ENCODE peak calls at places on chromosome 21, in six cellular contexts. Y, U, K, N, G and Q are unnamed samples. For H3K4me1, the result is how much of the 10 kb centered on the place peaks cover.

GRCh38 chr21:25974937-25975336 is 195.6 kb downstream of the APP start:
- DNase-seq in U (no peak), Y (no peak), N (no peak), K (no peak), G (no peak), Q (no peak)

GRCh38 chr21:31184462-31184861 is 146.2 kb upstream of the KRTAP19-8 start:
- DNase-seq in G (no peak), Y (no peak), K (no peak), U (no peak), N (no peak), Q (no peak)

GRCh38 chr21:25709684-25710265 is 24.9 kb downstream of the ATP5PF start:
- DNase-seq in K (no peak), G (no peak), N (no peak), Y (no peak), U (no peak), Q (no peak)

GRCh38 chr21:45981641-45982255 is at the start of gene COL6A1:
- DNase-seq in G (peak), Y (peak), U (peak), N (peak), K (no peak), Q (no peak)

GRCh38 chr21:44728716-44729115 is 17.3 kb upstream of the TSPEAR start:
- DNase-seq in K (no peak), N (no peak), G (no peak), Y (no peak), U (no peak), Q (no peak)

GRCh38 chr21:45080639-45081414 is 6.4 kb downstream of the ADARB1 start:
- DNase-seq in K (no peak), U (peak), N (peak), Y (peak), G (peak), Q (no peak)

GRCh38 chr21:46295996-46296752 is 10.0 kb downstream of the YBEY start:
- DNase-seq in U (peak), Y (no peak), K (no peak), N (no peak), G (peak), Q (no peak)

GRCh38 chr21:17783003-17783402 is 36.2 kb downstream of the C21orf91 start:
- DNase-seq in G (no peak), K (no peak), N (no peak), U (no peak), Y (no peak), Q (no peak)

GRCh38 chr21:23374155-23374554 is 2233.1 kb downstream of the MRPL39 start:
- DNase-seq in K (no peak), Y (no peak), N (no peak), U (no peak), G (no peak), Q (no peak)

GRCh38 chr21:44024895-44025353 is 12.8 kb downstream of the TRAPPC10 start:
- DNase-seq in G (peak), Y (peak), U (peak), N (no peak), K (no peak), Q (no peak)

GRCh38 chr21:38945536-38946245 is 140.0 kb downstream of the ETS2 start:
- DNase-seq in U (no peak), Y (peak), G (peak), K (no peak), N (no peak), Q (no peak)

GRCh38 chr21:38985423-38986378 is 180.0 kb downstream of the ETS2 start:
- DNase-seq in K (no peak), U (peak), Y (peak), G (peak), N (no peak), Q (peak)

GRCh38 chr21:34078915-34079314 is 5.5 kb downstream of the MRPS6 start:
- DNase-seq in K (no peak), G (no peak), N (peak), Y (no peak), U (no peak), Q (no peak)
- H3K4me1 ChIP-seq in K (under half), G (under half), N (half or more), Y (under half), U (under half), Q (under half)

GRCh38 chr21:33670076-33670475 is 27.8 kb downstream of the ITSN1 start:
- DNase-seq in Y (no peak), N (peak), U (no peak), K (no peak), G (no peak), Q (no peak)

GRCh38 chr21:33668180-33668579 is 25.9 kb downstream of the ITSN1 start:
- DNase-seq in N (no peak), G (peak), U (no peak), Y (no peak), K (no peak), Q (no peak)

GRCh38 chr21:33664135-33664534 is 21.8 kb downstream of the ITSN1 start:
- DNase-seq in N (no peak), U (no peak), G (no peak), Y (no peak), K (no peak), Q (no peak)

GRCh38 chr21:33666153-33666552 is 23.9 kb downstream of the ITSN1 start:
- DNase-seq in Y (no peak), G (no peak), K (no peak), U (no peak), N (no peak), Q (no peak)

GRCh38 chr21:33668620-33669019 is 26.3 kb downstream of the ITSN1 start:
- DNase-seq in K (no peak), G (no peak), U (no peak), Y (no peak), N (no peak), Q (no peak)
- H3K4me2 ChIP-seq in K (no peak), G (peak), U (no peak), Y (no peak), N (no peak), Q (peak)

DNA sequence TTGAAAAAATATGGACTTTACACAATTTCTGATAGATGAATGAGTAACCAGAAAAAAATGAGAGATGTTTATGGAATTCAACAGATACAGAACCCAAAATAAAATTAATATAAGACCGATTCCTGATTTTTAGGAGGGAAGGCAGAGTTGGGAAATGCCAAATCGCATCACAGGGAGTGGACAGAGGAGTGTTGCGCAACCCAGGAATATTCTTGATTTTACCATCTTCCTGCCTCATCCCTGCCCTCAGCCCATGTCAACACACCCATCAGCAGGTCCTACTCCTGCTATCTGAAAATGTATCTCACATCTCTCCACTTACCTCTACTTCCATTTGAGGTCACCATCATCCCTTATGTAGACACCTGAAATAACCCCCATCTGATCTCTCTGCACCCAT is 221.0 kb downstream of the DSCAM start:
- DNase-seq in Y (no peak), G (no peak), N (no peak), U (no peak), K (no peak), Q (no peak)
- H3K4me1 ChIP-seq in Y (under half), G (under half), N (under half), U (under half), K (under half), Q (under half)

GRCh38 chr21:27043377-27043776 is 76.5 kb upstream of the ADAMTS5 start:
- DNase-seq in Y (no peak), N (no peak), G (no peak), U (no peak), K (no peak), Q (no peak)

GRCh38 chr21:27045281-27045985 is 78.5 kb upstream of the ADAMTS5 start:
- DNase-seq in U (no peak), Y (no peak), G (no peak), K (no peak), N (peak), Q (no peak)

GRCh38 chr21:27047331-27048314 is 80.7 kb upstream of the ADAMTS5 start:
- DNase-seq in G (peak), U (peak), N (peak), K (no peak), Y (no peak), Q (no peak)
- H3K4me2 ChIP-seq in G (no peak), U (peak), N (peak), K (no peak), Y (no peak), Q (no peak)

DNA sequence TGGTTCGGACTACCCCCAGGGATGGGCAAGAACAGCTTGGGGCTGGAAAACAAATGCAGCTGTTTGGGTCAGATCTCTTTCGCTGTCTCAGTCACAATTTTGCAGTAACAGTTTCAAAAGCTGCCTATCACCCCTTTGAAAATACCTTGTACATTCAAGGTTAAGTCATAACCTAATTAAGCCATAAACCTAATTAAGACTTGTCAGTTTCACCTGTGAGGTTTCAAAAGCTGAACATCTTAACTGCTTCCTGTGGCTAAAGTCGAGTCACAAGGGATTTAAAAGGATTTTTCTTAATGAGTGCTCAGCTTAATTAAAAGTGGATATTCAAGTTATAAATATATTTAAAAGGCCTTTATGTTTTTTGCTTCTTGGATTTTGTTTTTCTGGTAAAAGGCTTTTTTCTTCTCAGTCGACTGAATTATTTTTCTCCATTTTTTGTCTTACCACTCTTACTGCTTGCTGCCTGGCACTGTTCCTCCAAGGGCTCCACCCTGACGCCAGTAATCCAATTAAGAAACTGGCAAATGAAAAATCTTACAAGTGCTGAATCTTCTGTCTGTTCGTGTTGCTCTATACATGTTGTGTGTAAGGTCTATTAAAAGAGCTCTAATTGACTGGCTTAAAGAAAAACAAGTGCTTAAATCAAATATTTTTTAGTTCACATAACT is 31.3 kb downstream of the CBR1 start:
- DNase-seq in G (no peak), N (no peak), K (no peak), U (no peak), Y (no peak), Q (no peak)
- H3K4me1 ChIP-seq in G (under half), N (under half), K (under half), U (under half), Y (under half), Q (under half)

GRCh38 chr21:29555601-29556000 is 256.9 kb downstream of the BACH1 start:
- DNase-seq in K (no peak), U (no peak), Y (no peak), N (no peak), G (no peak), Q (no peak)

GRCh38 chr21:29558331-29558730 is 259.6 kb downstream of the BACH1 start:
- DNase-seq in K (no peak), N (no peak), U (no peak), G (no peak), Y (no peak), Q (no peak)

DNA sequence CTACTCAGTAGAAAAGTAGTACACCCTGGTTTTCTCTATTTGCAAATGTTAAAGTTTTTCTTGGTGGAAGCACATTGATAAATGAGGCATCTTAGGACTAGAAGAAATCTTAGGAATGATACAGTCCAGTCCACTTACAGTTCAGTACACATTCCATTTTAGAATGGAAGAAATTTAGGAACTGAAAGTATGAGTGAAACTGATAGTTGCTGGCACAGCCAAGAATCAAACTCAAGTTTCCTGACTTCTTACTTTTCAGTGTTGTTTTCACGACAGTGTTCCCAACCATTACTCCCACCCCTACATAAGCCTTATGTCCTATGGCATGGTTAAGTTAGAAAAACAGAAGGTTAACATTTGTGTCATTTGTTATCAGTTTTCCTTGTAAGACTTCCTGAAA is 258.5 kb downstream of the BACH1 start:
- DNase-seq in G (peak), Y (no peak), U (no peak), N (no peak), K (no peak), Q (no peak)
- H3K4me2 ChIP-seq in G (no peak), Y (no peak), U (no peak), N (no peak), K (no peak), Q (no peak)

GRCh38 chr21:42533306-42533962 is 19.8 kb downstream of the SLC37A1 start:
- DNase-seq in G (no peak), N (no peak), K (no peak), Y (no peak), U (no peak), Q (no peak)

GRCh38 chr21:42533963-42534355 is 20.3 kb downstream of the SLC37A1 start:
- DNase-seq in K (no peak), U (no peak), Y (no peak), N (no peak), G (no peak), Q (no peak)

GRCh38 chr21:42530167-42530518 is 16.5 kb downstream of the SLC37A1 start:
- DNase-seq in K (no peak), G (no peak), Y (no peak), U (no peak), N (no peak), Q (no peak)

GRCh38 chr21:42532466-42533181 is 19.0 kb downstream of the SLC37A1 start:
- DNase-seq in K (no peak), N (no peak), U (no peak), G (no peak), Y (no peak), Q (no peak)

DNA sequence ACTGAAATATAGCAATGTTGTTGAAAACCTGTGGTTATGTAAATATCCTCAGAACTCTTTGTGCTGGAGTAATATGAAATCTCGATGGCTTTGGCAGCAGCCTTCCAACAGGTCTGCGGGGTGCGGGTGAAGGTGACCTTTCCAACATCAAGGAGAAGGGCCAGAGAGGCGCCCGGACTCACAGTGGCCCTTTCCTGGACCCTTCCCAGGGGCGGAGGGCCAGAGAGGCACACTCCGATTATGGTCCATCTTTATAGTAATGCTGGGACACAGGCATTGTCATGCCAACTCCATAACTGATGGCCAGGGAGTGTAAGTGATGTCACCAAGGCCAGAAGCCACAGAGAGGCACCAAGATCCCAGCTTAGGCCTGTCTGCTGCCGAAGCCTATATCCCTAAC is 18.1 kb downstream of the SLC37A1 start:
- DNase-seq in Y (no peak), K (no peak), U (no peak), N (no peak), G (no peak), Q (no peak)
- H3K4me1 ChIP-seq in Y (under half), K (under half), U (under half), N (under half), G (under half), Q (under half)

GRCh38 chr21:24424786-24425185 is 1182.5 kb downstream of the MRPL39 start:
- DNase-seq in K (no peak), U (no peak), N (no peak), Y (no peak), G (no peak), Q (no peak)

GRCh38 chr21:24428539-24429186 is 1178.6 kb downstream of the MRPL39 start:
- DNase-seq in G (no peak), K (no peak), N (no peak), U (no peak), Y (no peak), Q (no peak)
- H3K4me2 ChIP-seq in G (no peak), K (no peak), N (peak), U (no peak), Y (no peak), Q (no peak)